ENCODE peak calls at places on chromosomes 11 and 22, in four cellular contexts. H is OCI-LY7, X is NCI-H1417, Z is posterior cingulate gyrus. Q is an unnamed sample.

GRCh38 chr11:47314992-47315391 is 37.5 kb downstream of the MYBPC3 start:
- DNase-seq in H (no peak), Z (no peak), X (no peak), Q (no peak)

GRCh38 chr11:127943763-127944162 is 643.6 kb downstream of the ETS1 start:
- DNase-seq in H (no peak), X (no peak), Z (no peak), Q (no peak)

GRCh38 chr11:126965331-126965730 is 35.2 kb downstream of the KIRREL3 start:
- DNase-seq in H (no peak), X (no peak), Z (no peak), Q (no peak)

GRCh38 chr22:42279425-42280020 is 9.1 kb upstream of the TCF20 start:
- DNase-seq in H (no peak), X (no peak), Z (no peak), Q (no peak)

GRCh38 chr11:134505125-134505524 is 93.1 kb upstream of the B3GAT1 start:
- DNase-seq in X (no peak), H (no peak), Z (no peak), Q (no peak)

GRCh38 chr22:21624880-21625791 is 4.7 kb downstream of the YDJC start:
- DNase-seq in H (no peak), Z (no peak), X (no peak), Q (no peak)

GRCh38 chr22:37664249-37665101 is 6.0 kb downstream of the PDXP start:
- DNase-seq in H (no peak), X (no peak), Z (no peak), Q (no peak)

GRCh38 chr11:117861151-117862018 is 15.1 kb downstream of the FXYD6 start:
- DNase-seq in H (no peak), X (peak; percentile 96), Z (no peak), Q (no peak)

GRCh38 chr22:40855960-40856512 is 403 bp downstream of the ST13 start:
- DNase-seq in Z (no peak), H (peak; percentile 44), X (peak; percentile 77), Q (peak; percentile 28)

GRCh38 chr11:75293903-75294302 is 53.3 kb downstream of the TPBGL start:
- DNase-seq in X (no peak), H (no peak), Z (no peak), Q (no peak)

GRCh38 chr22:33625959-33626358 is 294.3 kb downstream of the LARGE1 start:
- DNase-seq in X (peak; percentile 6), Z (no peak), H (no peak), Q (no peak)

GRCh38 chr11:43751726-43752125 is 71.2 kb downstream of the HSD17B12 start:
- DNase-seq in X (no peak), Z (no peak), H (no peak), Q (no peak)

GRCh38 chr22:37235897-37236607 is 8.0 kb downstream of the RAC2 start:
- DNase-seq in H (no peak), X (no peak), Z (no peak), Q (no peak)

GRCh38 chr11:123116486-123116885 is 54.5 kb upstream of the HSPA8 start:
- DNase-seq in H (no peak), Z (no peak), X (no peak), Q (no peak)

GRCh38 chr11:126138636-126139540 is 72.6 kb downstream of the RPUSD4 start:
- DNase-seq in Z (no peak), X (no peak), H (no peak), Q (no peak)

GRCh38 chr11:129376658-129377341 is 1.2 kb downstream of the BARX2 start:
- DNase-seq in H (no peak), Z (no peak), X (no peak), Q (no peak)

GRCh38 chr11:104122008-104122635 is 41.8 kb downstream of the PDGFD start:
- DNase-seq in X (no peak), H (no peak), Z (no peak), Q (no peak)

GRCh38 chr11:12411806-12412727 is 34.7 kb downstream of the PARVA start:
- DNase-seq in Z (peak; percentile 40), H (peak; percentile 37), X (peak; percentile 77), Q (peak; percentile 44)

GRCh38 chr11:132910016-132910760 is 622.1 kb downstream of the OPCML start:
- DNase-seq in Z (no peak), X (no peak), H (no peak), Q (no peak)

GRCh38 chr22:30717331-30717921 is 22.8 kb downstream of the OSBP2 start:
- DNase-seq in H (no peak), Z (no peak), X (no peak), Q (no peak)

GRCh38 chr11:84800755-84801346 is 826.3 kb downstream of the DLG2 start:
- DNase-seq in X (peak; percentile 61), H (no peak), Z (no peak), Q (no peak)

GRCh38 chr11:15525582-15525981 is 410.9 kb downstream of the INSC start:
- DNase-seq in Z (no peak), H (no peak), X (no peak), Q (no peak)

GRCh38 chr11:94762995-94763394 is 5.2 kb upstream of the AMOTL1 start:
- DNase-seq in H (no peak), X (no peak), Z (no peak), Q (no peak)

Q was measured in MM.1S.